ENCODE peak calls at places on chromosomes 1 and 21, in nine cellular contexts. K, E, U, N, Z, X, V, I and B are unnamed samples.

GRCh38 chr1:22524481-22524880 is 38.8 kb upstream of the EPHA8 start:
- DNase-seq in Z (no peak), U (no peak), X (no peak), K (no peak), E (no peak), I (peak), N (no peak), V (no peak), B (no peak)

GRCh38 chr1:85867189-85867588 is 159.0 kb upstream of the ZNHIT6 start:
- DNase-seq in K (no peak), X (no peak), N (no peak), U (no peak), I (no peak), Z (no peak), E (no peak), V (no peak), B (no peak)

GRCh38 chr21:29504751-29505321 is 206.1 kb downstream of the BACH1 start:
- DNase-seq in K (no peak), N (no peak), V (peak), X (peak), U (no peak), I (no peak), Z (no peak), E (no peak), B (no peak)

GRCh38 chr1:94332952-94333351 is 85.2 kb upstream of the ABCD3 start:
- DNase-seq in X (no peak), V (peak), I (no peak), Z (no peak), E (no peak), K (no peak), N (no peak), U (no peak), B (no peak)

GRCh38 chr1:116329524-116330341 is 43.3 kb upstream of the ATP1A1 start:
- DNase-seq in K (no peak), X (no peak), U (no peak), Z (no peak), E (no peak), I (no peak), V (peak), N (no peak), B (no peak)

GRCh38 chr1:36083635-36084501 is at the start of gene TEKT2:
- DNase-seq in E (no peak), I (peak), K (no peak), N (no peak), U (peak), V (no peak), Z (peak), X (peak), B (no peak)

GRCh38 chr1:116877369-116877768 is 32.3 kb upstream of the PTGFRN start:
- DNase-seq in E (no peak), V (no peak), X (no peak), Z (no peak), U (no peak), I (no peak), K (no peak), N (no peak), B (no peak)

GRCh38 chr1:67983867-67984266 is 66.6 kb downstream of the DIRAS3 start:
- DNase-seq in E (no peak), X (no peak), K (no peak), N (no peak), U (no peak), I (no peak), V (no peak), Z (no peak), B (no peak)

GRCh38 chr1:83034846-83035245 is 964.1 kb downstream of the TTLL7 start:
- DNase-seq in X (no peak), I (no peak), K (no peak), N (no peak), E (no peak), V (peak), U (no peak), Z (no peak), B (no peak)

GRCh38 chr1:40389871-40390560 is 16.5 kb downstream of the SMAP2 start:
- DNase-seq in I (no peak), V (peak), U (no peak), K (no peak), E (no peak), Z (no peak), N (peak), X (peak), B (no peak)

GRCh38 chr1:113861641-113862040 is 9.9 kb downstream of the PTPN22 start:
- DNase-seq in I (no peak), U (no peak), N (no peak), K (no peak), X (no peak), V (no peak), Z (no peak), E (no peak), B (no peak)

GRCh38 chr1:35326228-35326627 is 57.7 kb downstream of the ZMYM4 start:
- DNase-seq in U (no peak), N (no peak), V (peak), Z (no peak), I (no peak), K (no peak), X (no peak), E (no peak), B (no peak)

GRCh38 chr1:53860967-53861411 is 22.9 kb upstream of the NDC1 start:
- DNase-seq in I (no peak), X (peak), N (peak), U (no peak), V (peak), E (peak), Z (no peak), K (peak), B (peak)

GRCh38 chr1:174696026-174696821 is 248.5 kb downstream of the GPR52 start:
- DNase-seq in V (no peak), E (no peak), X (no peak), Z (no peak), I (no peak), K (no peak), U (no peak), N (no peak), B (no peak)

GRCh38 chr1:63827411-63828321 is 53.8 kb downstream of the ROR1 start:
- DNase-seq in N (no peak), I (no peak), E (no peak), Z (no peak), V (no peak), U (no peak), K (no peak), X (peak), B (no peak)

GRCh38 chr1:226979115-226979516 is 39.0 kb downstream of the COQ8A start:
- DNase-seq in X (no peak), V (no peak), N (no peak), U (no peak), K (no peak), E (no peak), Z (no peak), I (no peak), B (no peak)

GRCh38 chr1:92324784-92325183 is 25.9 kb downstream of the RPAP2 start:
- DNase-seq in V (no peak), U (no peak), X (no peak), K (no peak), Z (no peak), N (no peak), E (no peak), I (no peak), B (no peak)

GRCh38 chr1:24805534-24806301 is 60.5 kb downstream of the CLIC4 start:
- DNase-seq in V (peak), N (no peak), K (no peak), E (no peak), Z (no peak), I (no peak), U (no peak), X (peak), B (no peak)

GRCh38 chr1:32394890-32395415 is 712 bp upstream of the BSDC1 start:
- DNase-seq in Z (peak), E (no peak), X (peak), U (no peak), N (no peak), V (no peak), I (no peak), K (no peak), B (no peak)

GRCh38 chr1:152442765-152443164 is 28.7 kb upstream of the CRNN start:
- DNase-seq in U (no peak), I (no peak), N (no peak), X (no peak), E (no peak), K (no peak), Z (no peak), V (peak), B (no peak)

GRCh38 chr1:30663596-30664091 is 59.7 kb downstream of the MATN1 start:
- DNase-seq in X (no peak), I (peak), U (no peak), Z (no peak), E (no peak), N (no peak), V (no peak), K (no peak), B (no peak)

GRCh38 chr1:29197590-29197924 is 15.9 kb upstream of the SRSF4 start:
- DNase-seq in I (no peak), U (no peak), E (no peak), V (peak), X (peak), K (no peak), Z (peak), N (peak), B (no peak)

GRCh38 chr1:164685656-164686055 is 126.7 kb downstream of the PBX1 start:
- DNase-seq in K (no peak), V (no peak), N (no peak), Z (no peak), X (no peak), I (no peak), U (no peak), E (no peak), B (no peak)

GRCh38 chr21:41357546-41357945 is 4.3 kb upstream of the MX2 start:
- DNase-seq in K (no peak), N (no peak), V (no peak), I (no peak), X (no peak), Z (no peak), E (no peak), U (no peak), B (no peak)

GRCh38 chr1:29239142-29239541 is 2.8 kb downstream of the PTPRU start:
- DNase-seq in N (no peak), X (peak), V (peak), Z (no peak), U (no peak), K (no peak), I (peak), E (no peak), B (no peak)

GRCh38 chr1:53740621-53741105 is 1.7 kb upstream of the GLIS1 start:
- DNase-seq in N (no peak), K (no peak), E (no peak), Z (no peak), V (peak), X (peak), U (no peak), I (no peak), B (no peak)

GRCh38 chr21:43362306-43362927 is 64.5 kb downstream of the SIK1 start:
- DNase-seq in E (peak), V (no peak), X (peak), U (peak), Z (peak), K (peak), N (peak), I (peak), B (peak)

GRCh38 chr1:215636258-215636965 is 69.3 kb downstream of the KCTD3 start:
- DNase-seq in E (no peak), I (peak), K (no peak), V (no peak), Z (no peak), N (no peak), X (peak), U (peak), B (no peak)

GRCh38 chr1:204885288-204885711 is 14.6 kb downstream of the NFASC start:
- DNase-seq in Z (no peak), I (no peak), K (no peak), X (peak), V (no peak), N (no peak), E (no peak), U (peak), B (no peak)

GRCh38 chr1:1602941-1603506 is 3.1 kb upstream of the FNDC10 start:
- DNase-seq in K (no peak), Z (no peak), U (peak), E (no peak), V (no peak), X (no peak), N (no peak), I (no peak), B (no peak)

GRCh38 chr1:82487778-82488177 is 687.0 kb downstream of the ADGRL2 start:
- DNase-seq in Z (no peak), K (no peak), V (no peak), E (no peak), U (no peak), I (no peak), X (no peak), N (no peak), B (no peak)

GRCh38 chr21:32377991-32378390 is 14.8 kb downstream of the URB1 start:
- DNase-seq in N (no peak), Z (no peak), E (no peak), X (no peak), V (no peak), U (no peak), I (no peak), K (no peak), B (no peak)